ENCODE peak calls at places on chromosomes 2 and 18, in six cellular contexts. One of them, this sample, is unnamed.

GRCh38 chr2:197246405-197246804 is 64.2 kb downstream of the ANKRD44 start:
- DNase-seq in CD4-positive, alpha-beta T cell: no peak
- DNase-seq in H9: no peak
- DNase-seq in GM12864: no peak
- DNase-seq in fibroblast of pulmonary artery: no peak
- DNase-seq in heart right ventricle: no peak
- DNase-seq in this sample: no peak

GRCh38 chr2:211930331-211930730 is 608.3 kb downstream of the ERBB4 start:
- DNase-seq in heart right ventricle: no peak
- DNase-seq in GM12864: peak; percentile 61
- DNase-seq in CD4-positive, alpha-beta T cell: no peak
- DNase-seq in H9: no peak
- DNase-seq in fibroblast of pulmonary artery: no peak
- DNase-seq in this sample: no peak

GRCh38 chr18:57559311-57559710 is 27.2 kb downstream of the FECH start:
- DNase-seq in GM12864: no peak
- DNase-seq in fibroblast of pulmonary artery: no peak
- DNase-seq in H9: no peak
- DNase-seq in heart right ventricle: peak; percentile 59
- DNase-seq in CD4-positive, alpha-beta T cell: no peak
- DNase-seq in this sample: no peak

GRCh38 chr2:226905718-226906438 is 70.0 kb downstream of the RHBDD1 start:
- DNase-seq in CD4-positive, alpha-beta T cell: no peak
- DNase-seq in GM12864: peak; percentile 77
- DNase-seq in H9: no peak
- DNase-seq in heart right ventricle: no peak
- DNase-seq in fibroblast of pulmonary artery: no peak
- DNase-seq in this sample: no peak

GRCh38 chr2:238313289-238313990 is 6.9 kb upstream of the TRAF3IP1 start:
- DNase-seq in GM12864: no peak
- DNase-seq in fibroblast of pulmonary artery: no peak
- DNase-seq in H9: no peak
- DNase-seq in CD4-positive, alpha-beta T cell: no peak
- DNase-seq in heart right ventricle: no peak
- DNase-seq in this sample: no peak

GRCh38 chr18:50466634-50467033 is 91.8 kb downstream of the SKA1 start:
- DNase-seq in GM12864: no peak
- DNase-seq in H9: no peak
- DNase-seq in fibroblast of pulmonary artery: no peak
- DNase-seq in heart right ventricle: no peak
- DNase-seq in CD4-positive, alpha-beta T cell: no peak
- DNase-seq in this sample: no peak

GRCh38 chr18:36187138-36187825 is at the start of gene MOCOS:
- DNase-seq in H9: peak; percentile 85
- DNase-seq in GM12864: no peak
- DNase-seq in CD4-positive, alpha-beta T cell: peak; percentile 12
- DNase-seq in heart right ventricle: peak; percentile 72
- DNase-seq in fibroblast of pulmonary artery: peak; percentile 54
- DNase-seq in this sample: peak; percentile 53

GRCh38 chr2:74845217-74845751 is 11.4 kb downstream of the HK2 start:
- DNase-seq in fibroblast of pulmonary artery: peak; percentile 87
- DNase-seq in heart right ventricle: peak; percentile 68
- DNase-seq in CD4-positive, alpha-beta T cell: no peak
- DNase-seq in GM12864: no peak
- DNase-seq in H9: peak; percentile 72
- DNase-seq in this sample: peak; percentile 91

GRCh38 chr18:45151645-45152044 is 463.6 kb upstream of the SLC14A2 start:
- DNase-seq in heart right ventricle: no peak
- DNase-seq in CD4-positive, alpha-beta T cell: no peak
- DNase-seq in GM12864: no peak
- DNase-seq in fibroblast of pulmonary artery: no peak
- DNase-seq in H9: no peak
- DNase-seq in this sample: no peak

GRCh38 chr2:100560431-100560830 is 2.4 kb upstream of the PDCL3 start:
- DNase-seq in H9: no peak
- DNase-seq in CD4-positive, alpha-beta T cell: no peak
- DNase-seq in fibroblast of pulmonary artery: no peak
- DNase-seq in GM12864: no peak
- DNase-seq in heart right ventricle: no peak
- DNase-seq in this sample: no peak

GRCh38 chr2:162821176-162821575 is 17.4 kb downstream of the KCNH7 start:
- DNase-seq in H9: no peak
- DNase-seq in heart right ventricle: no peak
- DNase-seq in CD4-positive, alpha-beta T cell: no peak
- DNase-seq in fibroblast of pulmonary artery: peak; percentile 32
- DNase-seq in GM12864: no peak
- DNase-seq in this sample: peak; percentile 43

GRCh38 chr2:191500566-191501389 is 177.2 kb upstream of the NABP1 start:
- DNase-seq in fibroblast of pulmonary artery: no peak
- DNase-seq in H9: no peak
- DNase-seq in GM12864: no peak
- DNase-seq in heart right ventricle: no peak
- DNase-seq in CD4-positive, alpha-beta T cell: no peak
- DNase-seq in this sample: peak; percentile 9

GRCh38 chr18:28805491-28805890 is 628.6 kb upstream of the CDH2 start:
- DNase-seq in CD4-positive, alpha-beta T cell: no peak
- DNase-seq in GM12864: no peak
- DNase-seq in heart right ventricle: no peak
- DNase-seq in fibroblast of pulmonary artery: no peak
- DNase-seq in H9: no peak
- DNase-seq in this sample: no peak

GRCh38 chr18:34773961-34774754 is 64.1 kb downstream of the DTNA start:
- DNase-seq in heart right ventricle: peak; percentile 38
- DNase-seq in fibroblast of pulmonary artery: peak; percentile 47
- DNase-seq in GM12864: no peak
- DNase-seq in H9: no peak
- DNase-seq in CD4-positive, alpha-beta T cell: no peak
- DNase-seq in this sample: peak; percentile 44

GRCh38 chr2:28828382-28828781 is 17.7 kb downstream of the SPDYA start:
- DNase-seq in GM12864: no peak
- DNase-seq in fibroblast of pulmonary artery: peak; percentile 16
- DNase-seq in CD4-positive, alpha-beta T cell: no peak
- DNase-seq in heart right ventricle: no peak
- DNase-seq in H9: no peak
- DNase-seq in this sample: no peak

GRCh38 chr2:27263287-27264252 is 723 bp upstream of the SLC30A3 start:
- DNase-seq in H9: no peak
- DNase-seq in heart right ventricle: no peak
- DNase-seq in fibroblast of pulmonary artery: no peak
- DNase-seq in CD4-positive, alpha-beta T cell: no peak
- DNase-seq in GM12864: no peak
- DNase-seq in this sample: no peak

GRCh38 chr2:24453379-24454073 is 37.5 kb upstream of the NCOA1 start:
- DNase-seq in H9: no peak
- DNase-seq in fibroblast of pulmonary artery: no peak
- DNase-seq in GM12864: no peak
- DNase-seq in heart right ventricle: no peak
- DNase-seq in CD4-positive, alpha-beta T cell: no peak
- DNase-seq in this sample: no peak

GRCh38 chr2:190407662-190408537 is at the start of gene MFSD6:
- DNase-seq in CD4-positive, alpha-beta T cell: peak; percentile 47
- DNase-seq in fibroblast of pulmonary artery: no peak
- DNase-seq in heart right ventricle: peak; percentile 38
- DNase-seq in H9: peak; percentile 51
- DNase-seq in GM12864: no peak
- DNase-seq in this sample: no peak

GRCh38 chr2:121650554-121650930 is 1.3 kb upstream of the CLASP1 start:
- DNase-seq in H9: peak; percentile 34
- DNase-seq in heart right ventricle: no peak
- DNase-seq in GM12864: no peak
- DNase-seq in fibroblast of pulmonary artery: no peak
- DNase-seq in CD4-positive, alpha-beta T cell: no peak
- DNase-seq in this sample: peak; percentile 25

GRCh38 chr18:72762505-72763122 is 105.2 kb downstream of the NETO1 start:
- DNase-seq in GM12864: peak; percentile 10
- DNase-seq in heart right ventricle: peak; percentile 17
- DNase-seq in CD4-positive, alpha-beta T cell: no peak
- DNase-seq in fibroblast of pulmonary artery: peak; percentile 76
- DNase-seq in H9: no peak
- DNase-seq in this sample: peak; percentile 81

GRCh38 chr2:95057535-95058453 is 32.3 kb downstream of the MAL start:
- DNase-seq in heart right ventricle: no peak
- DNase-seq in CD4-positive, alpha-beta T cell: no peak
- DNase-seq in fibroblast of pulmonary artery: no peak
- DNase-seq in H9: no peak
- DNase-seq in GM12864: no peak
- DNase-seq in this sample: no peak

GRCh38 chr2:65383571-65384488 is 48.6 kb downstream of the SPRED2 start:
- DNase-seq in heart right ventricle: no peak
- DNase-seq in H9: no peak
- DNase-seq in GM12864: no peak
- DNase-seq in fibroblast of pulmonary artery: peak; percentile 17
- DNase-seq in CD4-positive, alpha-beta T cell: no peak
- DNase-seq in this sample: no peak

GRCh38 chr2:196176142-196176738 is 4.9 kb upstream of the STK17B start:
- DNase-seq in fibroblast of pulmonary artery: no peak
- DNase-seq in H9: no peak
- DNase-seq in CD4-positive, alpha-beta T cell: peak; percentile 79
- DNase-seq in heart right ventricle: no peak
- DNase-seq in GM12864: peak; percentile 89
- DNase-seq in this sample: no peak

GRCh38 chr2:157246212-157247067 is 11.1 kb upstream of the GALNT5 start:
- DNase-seq in heart right ventricle: no peak
- DNase-seq in fibroblast of pulmonary artery: peak; percentile 80
- DNase-seq in GM12864: peak; percentile 51
- DNase-seq in H9: peak; percentile 75
- DNase-seq in CD4-positive, alpha-beta T cell: no peak
- DNase-seq in this sample: peak; percentile 68

GRCh38 chr2:234661849-234662248 is 165.0 kb upstream of the ARL4C start:
- DNase-seq in GM12864: no peak
- DNase-seq in fibroblast of pulmonary artery: no peak
- DNase-seq in H9: no peak
- DNase-seq in heart right ventricle: no peak
- DNase-seq in CD4-positive, alpha-beta T cell: no peak
- DNase-seq in this sample: no peak

GRCh38 chr18:57207124-57207916 is 60.4 kb downstream of the BOD1L2 start:
- DNase-seq in GM12864: no peak
- DNase-seq in H9: no peak
- DNase-seq in heart right ventricle: no peak
- DNase-seq in fibroblast of pulmonary artery: no peak
- DNase-seq in CD4-positive, alpha-beta T cell: no peak
- DNase-seq in this sample: no peak

GRCh38 chr2:72694715-72695496 is 130.9 kb downstream of the EXOC6B start:
- DNase-seq in GM12864: no peak
- DNase-seq in heart right ventricle: peak; percentile 77
- DNase-seq in fibroblast of pulmonary artery: peak; percentile 62
- DNase-seq in H9: no peak
- DNase-seq in CD4-positive, alpha-beta T cell: no peak
- DNase-seq in this sample: no peak

GRCh38 chr2:117537030-117537429 is 277.5 kb upstream of the DDX18 start:
- DNase-seq in CD4-positive, alpha-beta T cell: no peak
- DNase-seq in H9: peak; percentile 34
- DNase-seq in fibroblast of pulmonary artery: no peak
- DNase-seq in GM12864: no peak
- DNase-seq in heart right ventricle: no peak
- DNase-seq in this sample: no peak
- TF ChIP-seq CTCF in CD4-positive, alpha-beta T cell: no peak
- TF ChIP-seq CTCF in H9: peak; percentile 33
- TF ChIP-seq CTCF in fibroblast of pulmonary artery: no peak
- TF ChIP-seq CTCF in GM12864: peak; percentile 2
- TF ChIP-seq CTCF in heart right ventricle: no peak
- TF ChIP-seq CTCF in this sample: no peak

DNA sequence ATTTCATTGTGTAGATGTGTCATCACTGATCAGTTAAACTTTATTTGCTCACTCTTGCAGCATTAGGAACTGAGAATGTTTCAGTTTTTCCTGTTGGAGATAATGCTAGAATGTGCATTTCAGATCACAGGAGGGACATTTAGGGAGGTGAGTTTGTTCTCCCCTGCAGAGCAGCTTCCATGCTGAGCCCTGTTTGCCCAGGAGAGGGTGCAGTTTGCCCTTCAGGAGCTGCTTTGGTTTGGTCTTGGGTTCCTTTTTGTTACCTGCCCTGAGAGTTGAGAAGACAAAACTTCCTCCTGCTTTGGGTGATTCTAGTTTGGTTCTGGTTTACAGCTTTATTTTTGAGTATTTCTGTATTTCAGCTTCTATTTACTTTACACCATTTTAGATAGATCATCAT is 49.9 kb downstream of the DGKD start:
- DNase-seq in heart right ventricle: no peak
- DNase-seq in fibroblast of pulmonary artery: peak; percentile 69
- DNase-seq in CD4-positive, alpha-beta T cell: peak; percentile 59
- DNase-seq in GM12864: no peak
- DNase-seq in H9: no peak
- DNase-seq in this sample: peak; percentile 64
- TF ChIP-seq CTCF in heart right ventricle: peak; percentile 32
- TF ChIP-seq CTCF in fibroblast of pulmonary artery: peak; percentile 95
- TF ChIP-seq CTCF in CD4-positive, alpha-beta T cell: peak; percentile 87
- TF ChIP-seq CTCF in GM12864: peak; percentile 83
- TF ChIP-seq CTCF in H9: peak; percentile 75
- TF ChIP-seq CTCF in this sample: peak; percentile 92

GRCh38 chr2:125227843-125228392 is 1202.8 kb downstream of the CNTNAP5 start:
- DNase-seq in GM12864: no peak
- DNase-seq in fibroblast of pulmonary artery: peak; percentile 0
- DNase-seq in CD4-positive, alpha-beta T cell: no peak
- DNase-seq in H9: no peak
- DNase-seq in heart right ventricle: no peak
- DNase-seq in this sample: no peak
- TF ChIP-seq CTCF in GM12864: no peak
- TF ChIP-seq CTCF in fibroblast of pulmonary artery: no peak
- TF ChIP-seq CTCF in CD4-positive, alpha-beta T cell: no peak
- TF ChIP-seq CTCF in H9: peak; percentile 65
- TF ChIP-seq CTCF in heart right ventricle: no peak
- TF ChIP-seq CTCF in this sample: no peak

GRCh38 chr18:70200286-70200685 is 5.2 kb downstream of the RTTN start:
- DNase-seq in H9: no peak
- DNase-seq in CD4-positive, alpha-beta T cell: no peak
- DNase-seq in heart right ventricle: no peak
- DNase-seq in fibroblast of pulmonary artery: no peak
- DNase-seq in GM12864: no peak
- DNase-seq in this sample: no peak

GRCh38 chr18:70207181-70207580 is 1.7 kb upstream of the RTTN start:
- DNase-seq in GM12864: no peak
- DNase-seq in CD4-positive, alpha-beta T cell: no peak
- DNase-seq in heart right ventricle: no peak
- DNase-seq in fibroblast of pulmonary artery: no peak
- DNase-seq in H9: peak; percentile 37
- DNase-seq in this sample: no peak

GRCh38 chr18:70205421-70206397 is at the start of gene RTTN:
- DNase-seq in H9: peak; percentile 94
- DNase-seq in GM12864: peak; percentile 85
- DNase-seq in fibroblast of pulmonary artery: peak; percentile 96
- DNase-seq in heart right ventricle: peak; percentile 94
- DNase-seq in CD4-positive, alpha-beta T cell: peak; percentile 87
- DNase-seq in this sample: peak; percentile 97
- TF ChIP-seq CTCF in H9: no peak
- TF ChIP-seq CTCF in GM12864: no peak
- TF ChIP-seq CTCF in fibroblast of pulmonary artery: no peak
- TF ChIP-seq CTCF in heart right ventricle: no peak
- TF ChIP-seq CTCF in CD4-positive, alpha-beta T cell: no peak
- TF ChIP-seq CTCF in this sample: no peak

GRCh38 chr2:77104554-77104953 is 417.6 kb downstream of the LRRTM4 start:
- DNase-seq in GM12864: no peak
- DNase-seq in H9: peak; percentile 39
- DNase-seq in fibroblast of pulmonary artery: no peak
- DNase-seq in CD4-positive, alpha-beta T cell: no peak
- DNase-seq in heart right ventricle: no peak
- DNase-seq in this sample: no peak
- TF ChIP-seq CTCF in GM12864: no peak
- TF ChIP-seq CTCF in H9: peak; percentile 47
- TF ChIP-seq CTCF in fibroblast of pulmonary artery: no peak
- TF ChIP-seq CTCF in CD4-positive, alpha-beta T cell: no peak
- TF ChIP-seq CTCF in heart right ventricle: no peak
- TF ChIP-seq CTCF in this sample: no peak